ENCODE peak calls at places on chromosomes 6 and 20, in five cellular contexts. J is activated T-cell treated with anti-CD3 and anti-CD28 coated beads, Interleukin-2, amount 50 U/mL, for 4 hours; A is upper lobe of left lung; D is stimulated activated naive CD8-positive, alpha-beta T cell treated with anti-CD3 and anti-CD28 coated beads, Interleukin-15, Interleukin-2, amounts not matched to agents 100 U/mL and 50 U/mL, for 24 hours; G is activated B cell treated with CpG ODN at 0.5 μM for 24 hours. H is an unnamed sample.

GRCh38 chr20:53752583-53752970 is 158.9 kb upstream of the ZNF217 start:
- ATAC-seq in J (no peak), A (no peak), D (no peak), G (no peak), H (no peak)

GRCh38 chr6:118993803-118994231 is 58.9 kb upstream of the MCM9 start:
- ATAC-seq in J (no peak), A (no peak), D (no peak), G (no peak), H (no peak)

GRCh38 chr6:34556031-34556471 is at the start of gene SPDEF:
- ATAC-seq in J (no peak), A (no peak), D (no peak), G (no peak), H (no peak)

GRCh38 chr6:75952132-75952531 is 120.3 kb downstream of the IMPG1 start:
- ATAC-seq in J (no peak), A (no peak), D (no peak), G (no peak), H (no peak)

GRCh38 chr6:108671175-108671574 is 110.5 kb downstream of the FOXO3 start:
- ATAC-seq in J (no peak), A (no peak), D (no peak), G (no peak), H (no peak)

GRCh38 chr20:51456511-51457280 is 85.8 kb downstream of the NFATC2 start:
- ATAC-seq in J (no peak), A (peak), D (no peak), G (no peak), H (peak)

GRCh38 chr20:44990425-44990824 is 24.1 kb downstream of the STK4 start:
- ATAC-seq in J (peak), A (no peak), D (peak), G (peak), H (peak)

GRCh38 chr6:81486234-81486633 is 266.2 kb downstream of the TENT5A start:
- ATAC-seq in J (no peak), A (no peak), D (no peak), G (no peak), H (no peak)

GRCh38 chr20:51424270-51425041 is 118.1 kb downstream of the NFATC2 start:
- ATAC-seq in J (peak), A (no peak), D (peak), G (peak), H (peak)

GRCh38 chr20:15036938-15037337 is 699.5 kb upstream of the FLRT3 start:
- ATAC-seq in J (no peak), A (no peak), D (no peak), G (no peak), H (no peak)

H was measured in activated T-helper 17 cell treated with anti-CD3 and anti-CD28 coated beads, Interleukin-2, amount 50 U/mL, for 72 hours.